ENCODE peak calls at places on chromosomes 13 and 19, in nine cellular contexts. One of them, this sample, is unnamed. For H3K27me3, the result is how much of the 10 kb centered on the place peaks cover.

GRCh38 chr19:925087-925911 is 536 bp upstream of the ARID3A start:
- DNase-seq in tibial nerve: peak
- DNase-seq in ascending aorta: no peak
- DNase-seq in hepatocyte: peak
- DNase-seq in esophagus squamous epithelium: no peak
- DNase-seq in thoracic aorta: no peak
- DNase-seq in adipocyte: peak
- DNase-seq in AG04450: peak
- DNase-seq in IMR-90: peak
- DNase-seq in this sample: peak

GRCh38 chr19:30222993-30223865 is 149.0 kb upstream of the ZNF536 start:
- DNase-seq in tibial nerve: no peak
- DNase-seq in adipocyte: no peak
- DNase-seq in hepatocyte: peak
- DNase-seq in AG04450: no peak
- DNase-seq in thoracic aorta: no peak
- DNase-seq in esophagus squamous epithelium: no peak
- DNase-seq in ascending aorta: no peak
- DNase-seq in IMR-90: no peak
- DNase-seq in this sample: no peak

GRCh38 chr13:56561327-56561726 is 579.4 kb upstream of the PRR20A start:
- DNase-seq in adipocyte: no peak
- DNase-seq in IMR-90: no peak
- DNase-seq in tibial nerve: no peak
- DNase-seq in thoracic aorta: no peak
- DNase-seq in esophagus squamous epithelium: no peak
- DNase-seq in hepatocyte: no peak
- DNase-seq in ascending aorta: no peak
- DNase-seq in AG04450: no peak
- DNase-seq in this sample: no peak

GRCh38 chr13:43303040-43303729 is 279.8 kb downstream of the DNAJC15 start:
- DNase-seq in IMR-90: peak
- DNase-seq in esophagus squamous epithelium: no peak
- DNase-seq in hepatocyte: peak
- DNase-seq in AG04450: no peak
- DNase-seq in adipocyte: peak
- DNase-seq in tibial nerve: no peak
- DNase-seq in thoracic aorta: no peak
- DNase-seq in ascending aorta: no peak
- DNase-seq in this sample: no peak

GRCh38 chr13:97921146-97921776 is 32.2 kb upstream of the IPO5 start:
- DNase-seq in tibial nerve: peak
- DNase-seq in esophagus squamous epithelium: no peak
- DNase-seq in adipocyte: peak
- DNase-seq in IMR-90: peak
- DNase-seq in ascending aorta: no peak
- DNase-seq in thoracic aorta: no peak
- DNase-seq in AG04450: no peak
- DNase-seq in hepatocyte: peak
- DNase-seq in this sample: no peak

GRCh38 chr13:76711515-76712182 is 174.6 kb downstream of the KCTD12 start:
- DNase-seq in esophagus squamous epithelium: no peak
- DNase-seq in tibial nerve: peak
- DNase-seq in AG04450: peak
- DNase-seq in thoracic aorta: no peak
- DNase-seq in hepatocyte: peak
- DNase-seq in IMR-90: peak
- DNase-seq in adipocyte: peak
- DNase-seq in ascending aorta: no peak
- DNase-seq in this sample: no peak

GRCh38 chr19:32498641-32499200 is 82.3 kb upstream of the PDCD5 start:
- DNase-seq in hepatocyte: no peak
- DNase-seq in tibial nerve: no peak
- DNase-seq in esophagus squamous epithelium: no peak
- DNase-seq in ascending aorta: no peak
- DNase-seq in adipocyte: no peak
- DNase-seq in AG04450: no peak
- DNase-seq in thoracic aorta: no peak
- DNase-seq in IMR-90: no peak
- DNase-seq in this sample: no peak

GRCh38 chr13:60112771-60113170 is 51.0 kb downstream of the DIAPH3 start:
- DNase-seq in adipocyte: peak
- DNase-seq in IMR-90: peak
- DNase-seq in esophagus squamous epithelium: no peak
- DNase-seq in thoracic aorta: no peak
- DNase-seq in tibial nerve: no peak
- DNase-seq in AG04450: no peak
- DNase-seq in ascending aorta: no peak
- DNase-seq in hepatocyte: no peak
- DNase-seq in this sample: no peak

GRCh38 chr13:112849500-112849899 is 119.5 kb upstream of the MCF2L start:
- DNase-seq in hepatocyte: no peak
- DNase-seq in thoracic aorta: no peak
- DNase-seq in IMR-90: peak
- DNase-seq in adipocyte: no peak
- DNase-seq in ascending aorta: no peak
- DNase-seq in tibial nerve: no peak
- DNase-seq in esophagus squamous epithelium: no peak
- DNase-seq in AG04450: no peak
- DNase-seq in this sample: no peak

GRCh38 chr13:58119351-58119750 is 487.8 kb downstream of the PCDH17 start:
- DNase-seq in ascending aorta: no peak
- DNase-seq in IMR-90: no peak
- DNase-seq in thoracic aorta: no peak
- DNase-seq in adipocyte: no peak
- DNase-seq in hepatocyte: no peak
- DNase-seq in esophagus squamous epithelium: no peak
- DNase-seq in AG04450: no peak
- DNase-seq in tibial nerve: no peak
- DNase-seq in this sample: no peak

GRCh38 chr13:91141619-91142061 is 205.8 kb upstream of the MIR17HG start:
- DNase-seq in ascending aorta: no peak
- DNase-seq in tibial nerve: no peak
- DNase-seq in AG04450: no peak
- DNase-seq in IMR-90: no peak
- DNase-seq in adipocyte: no peak
- DNase-seq in hepatocyte: no peak
- DNase-seq in thoracic aorta: no peak
- DNase-seq in esophagus squamous epithelium: no peak
- DNase-seq in this sample: no peak

GRCh38 chr19:11814707-11815050 is 606 bp downstream of the ZNF440 start:
- DNase-seq in IMR-90: peak
- DNase-seq in AG04450: no peak
- DNase-seq in adipocyte: peak
- DNase-seq in tibial nerve: no peak
- DNase-seq in ascending aorta: no peak
- DNase-seq in esophagus squamous epithelium: no peak
- DNase-seq in thoracic aorta: no peak
- DNase-seq in hepatocyte: peak
- DNase-seq in this sample: no peak

GRCh38 chr19:664913-665443 is 2.0 kb upstream of the RNF126 start:
- DNase-seq in tibial nerve: peak
- DNase-seq in ascending aorta: no peak
- DNase-seq in adipocyte: peak
- DNase-seq in AG04450: peak
- DNase-seq in hepatocyte: peak
- DNase-seq in thoracic aorta: peak
- DNase-seq in esophagus squamous epithelium: no peak
- DNase-seq in IMR-90: peak
- DNase-seq in this sample: peak

DNA sequence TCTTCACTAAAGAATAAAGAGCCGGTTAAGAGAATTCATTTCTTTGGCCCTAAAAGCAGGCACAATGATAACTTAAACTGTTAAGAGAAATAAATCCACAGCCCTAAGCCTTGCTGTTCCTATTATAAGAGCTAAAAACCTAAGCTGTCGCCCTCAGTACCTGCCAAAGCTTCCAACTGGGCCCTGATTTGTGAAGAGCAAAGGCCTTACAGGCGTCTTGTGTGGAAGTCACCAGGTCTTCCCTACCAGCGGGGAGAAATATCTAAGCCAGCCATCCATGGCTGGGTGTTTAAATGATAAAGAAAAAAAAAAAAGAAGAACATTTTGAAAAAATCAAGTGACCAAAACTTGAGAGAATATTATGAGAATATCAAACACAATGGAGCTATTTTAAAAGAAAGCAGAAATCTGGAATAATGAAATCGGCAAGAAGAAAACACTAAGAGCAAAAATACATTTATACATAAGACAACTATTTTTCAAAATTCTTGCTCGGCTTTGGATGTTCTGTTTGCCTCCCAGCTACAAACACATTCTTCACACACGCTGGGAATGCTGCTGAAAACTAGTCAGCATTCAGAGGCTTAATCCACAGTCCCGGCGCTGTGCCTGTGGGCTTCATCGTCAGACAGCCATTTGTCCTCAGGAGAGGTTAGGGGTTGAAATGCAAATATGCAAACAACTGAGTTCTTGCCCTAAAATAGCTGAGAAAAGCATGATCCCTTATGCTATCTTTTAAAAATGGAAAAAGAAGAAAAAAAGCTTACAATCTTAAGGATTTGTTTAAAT is 89.8 kb upstream of the LSM14A start:
- DNase-seq in IMR-90: no peak
- DNase-seq in adipocyte: peak
- DNase-seq in tibial nerve: no peak
- DNase-seq in esophagus squamous epithelium: no peak
- DNase-seq in AG04450: no peak
- DNase-seq in thoracic aorta: no peak
- DNase-seq in hepatocyte: peak
- DNase-seq in ascending aorta: no peak
- DNase-seq in this sample: no peak
- H3K27me3 ChIP-seq in IMR-90: under half
- H3K27me3 ChIP-seq in adipocyte: under half
- H3K27me3 ChIP-seq in tibial nerve: under half
- H3K27me3 ChIP-seq in esophagus squamous epithelium: under half
- H3K27me3 ChIP-seq in AG04450: under half
- H3K27me3 ChIP-seq in thoracic aorta: under half
- H3K27me3 ChIP-seq in hepatocyte: under half
- H3K27me3 ChIP-seq in ascending aorta: under half
- H3K27me3 ChIP-seq in this sample: under half

GRCh38 chr19:58357798-58358145 is 4.5 kb upstream of the A1BG start:
- DNase-seq in hepatocyte: no peak
- DNase-seq in tibial nerve: no peak
- DNase-seq in ascending aorta: no peak
- DNase-seq in adipocyte: no peak
- DNase-seq in IMR-90: no peak
- DNase-seq in esophagus squamous epithelium: no peak
- DNase-seq in thoracic aorta: no peak
- DNase-seq in AG04450: no peak
- DNase-seq in this sample: peak

GRCh38 chr19:58356971-58357797 is 3.9 kb upstream of the A1BG start:
- DNase-seq in hepatocyte: no peak
- DNase-seq in adipocyte: no peak
- DNase-seq in esophagus squamous epithelium: no peak
- DNase-seq in ascending aorta: no peak
- DNase-seq in tibial nerve: no peak
- DNase-seq in thoracic aorta: no peak
- DNase-seq in AG04450: no peak
- DNase-seq in IMR-90: no peak
- DNase-seq in this sample: peak

GRCh38 chr19:58355891-58356235 is 2.6 kb upstream of the A1BG start:
- DNase-seq in hepatocyte: no peak
- DNase-seq in ascending aorta: no peak
- DNase-seq in AG04450: no peak
- DNase-seq in tibial nerve: no peak
- DNase-seq in thoracic aorta: no peak
- DNase-seq in IMR-90: no peak
- DNase-seq in esophagus squamous epithelium: no peak
- DNase-seq in adipocyte: no peak
- DNase-seq in this sample: peak

GRCh38 chr19:58355215-58355796 is 2.0 kb upstream of the A1BG start:
- DNase-seq in adipocyte: no peak
- DNase-seq in IMR-90: no peak
- DNase-seq in thoracic aorta: no peak
- DNase-seq in tibial nerve: no peak
- DNase-seq in AG04450: no peak
- DNase-seq in hepatocyte: no peak
- DNase-seq in ascending aorta: no peak
- DNase-seq in esophagus squamous epithelium: no peak
- DNase-seq in this sample: peak

DNA sequence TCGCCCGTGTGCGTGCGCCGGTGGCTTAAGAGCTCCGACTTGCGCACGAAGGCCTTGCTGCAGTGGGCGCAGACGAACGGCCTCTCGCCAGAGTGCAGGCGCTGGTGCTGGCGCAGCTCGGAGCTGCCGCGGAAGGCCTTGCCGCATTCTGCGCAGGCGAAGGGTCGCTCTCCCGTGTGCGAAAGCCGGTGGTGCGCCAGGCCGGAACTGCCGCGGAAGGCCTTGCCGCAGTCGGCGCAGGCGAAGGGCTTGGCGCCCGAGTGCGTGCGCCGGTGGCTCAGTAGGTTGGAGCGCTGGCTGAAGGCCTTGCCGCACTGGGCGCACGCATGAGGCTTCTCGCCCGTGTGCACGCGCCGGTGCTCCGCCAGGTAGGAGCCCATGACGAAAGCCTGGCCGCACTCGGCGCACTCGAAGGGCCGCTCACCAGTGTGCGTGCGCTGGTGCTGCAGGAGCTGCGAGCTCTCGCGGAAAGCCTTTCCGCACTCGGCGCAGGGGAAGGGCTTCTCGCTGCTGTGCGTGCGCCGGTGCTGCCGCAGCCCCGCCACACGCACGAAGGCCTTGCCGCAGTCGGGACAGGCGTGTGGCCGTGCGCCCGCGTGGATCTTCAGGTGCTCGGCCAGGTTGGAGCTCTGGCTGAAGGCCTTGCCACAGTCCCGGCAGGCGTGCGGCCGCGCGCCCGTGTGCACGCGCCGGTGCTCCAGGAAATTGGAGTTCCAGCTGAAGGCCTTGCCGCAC is 3.1 kb upstream of the A1BG start:
- DNase-seq in adipocyte: no peak
- DNase-seq in ascending aorta: no peak
- DNase-seq in tibial nerve: no peak
- DNase-seq in thoracic aorta: no peak
- DNase-seq in IMR-90: peak
- DNase-seq in AG04450: no peak
- DNase-seq in esophagus squamous epithelium: no peak
- DNase-seq in hepatocyte: no peak
- DNase-seq in this sample: peak
- H3K27me3 ChIP-seq in adipocyte: under half
- H3K27me3 ChIP-seq in ascending aorta: under half
- H3K27me3 ChIP-seq in tibial nerve: under half
- H3K27me3 ChIP-seq in thoracic aorta: under half
- H3K27me3 ChIP-seq in IMR-90: under half
- H3K27me3 ChIP-seq in AG04450: under half
- H3K27me3 ChIP-seq in esophagus squamous epithelium: under half
- H3K27me3 ChIP-seq in hepatocyte: under half
- H3K27me3 ChIP-seq in this sample: under half

GRCh38 chr19:7505682-7506384 is 10.1 kb upstream of the ZNF358 start:
- DNase-seq in hepatocyte: peak
- DNase-seq in ascending aorta: no peak
- DNase-seq in esophagus squamous epithelium: no peak
- DNase-seq in tibial nerve: no peak
- DNase-seq in AG04450: no peak
- DNase-seq in IMR-90: no peak
- DNase-seq in thoracic aorta: no peak
- DNase-seq in adipocyte: peak
- DNase-seq in this sample: no peak
- H3K27me3 ChIP-seq in hepatocyte: under half
- H3K27me3 ChIP-seq in ascending aorta: under half
- H3K27me3 ChIP-seq in esophagus squamous epithelium: under half
- H3K27me3 ChIP-seq in tibial nerve: under half
- H3K27me3 ChIP-seq in AG04450: under half
- H3K27me3 ChIP-seq in IMR-90: under half
- H3K27me3 ChIP-seq in thoracic aorta: under half
- H3K27me3 ChIP-seq in adipocyte: under half
- H3K27me3 ChIP-seq in this sample: under half

GRCh38 chr13:20197361-20197834 is 4.7 kb upstream of the GJB2 start:
- DNase-seq in esophagus squamous epithelium: no peak
- DNase-seq in ascending aorta: no peak
- DNase-seq in IMR-90: peak
- DNase-seq in tibial nerve: no peak
- DNase-seq in AG04450: no peak
- DNase-seq in thoracic aorta: no peak
- DNase-seq in adipocyte: peak
- DNase-seq in hepatocyte: peak
- DNase-seq in this sample: no peak
- H3K27me3 ChIP-seq in esophagus squamous epithelium: under half
- H3K27me3 ChIP-seq in ascending aorta: under half
- H3K27me3 ChIP-seq in IMR-90: half or more
- H3K27me3 ChIP-seq in tibial nerve: under half
- H3K27me3 ChIP-seq in AG04450: half or more
- H3K27me3 ChIP-seq in thoracic aorta: under half
- H3K27me3 ChIP-seq in adipocyte: under half
- H3K27me3 ChIP-seq in hepatocyte: under half
- H3K27me3 ChIP-seq in this sample: under half